ENCODE peak calls at places on chromosomes 1 and 21, in four cellular contexts. B, X, R and A are unnamed samples.

GRCh38 chr1:47871799-47872353 is 125.3 kb downstream of the TRABD2B start:
- DNase-seq in X (peak), B (no peak), R (peak), A (no peak)

GRCh38 chr1:21868941-21869454 is 56.9 kb downstream of the LDLRAD2 start:
- DNase-seq in R (no peak), B (no peak), X (no peak), A (no peak)

GRCh38 chr1:64982134-64982533 is 15.8 kb upstream of the JAK1 start:
- DNase-seq in R (no peak), B (no peak), X (no peak), A (no peak)

GRCh38 chr1:101025283-101025679 is 303 bp downstream of the DPH5 start:
- DNase-seq in X (no peak), R (peak), B (no peak), A (no peak)

GRCh38 chr1:30997463-30998057 is 68.0 kb downstream of the PUM1 start:
- DNase-seq in X (no peak), B (no peak), R (no peak), A (no peak)

GRCh38 chr1:199490804-199491527 is 536.5 kb upstream of the NR5A2 start:
- DNase-seq in R (peak), X (peak), B (no peak), A (peak)

GRCh38 chr1:106768501-106768900 is 288.0 kb upstream of the PRMT6 start:
- DNase-seq in X (no peak), R (peak), B (no peak), A (peak)

GRCh38 chr1:199122532-199123311 is 483.9 kb downstream of the PTPRC start:
- DNase-seq in R (peak), B (no peak), X (peak), A (peak)

GRCh38 chr1:226763741-226764264 is 24.7 kb upstream of the ITPKB start:
- DNase-seq in B (no peak), R (peak), X (peak), A (peak)

GRCh38 chr1:169339773-169340172 is 27.8 kb downstream of the NME7 start:
- DNase-seq in X (no peak), R (no peak), B (no peak), A (no peak)

GRCh38 chr1:64967381-64967780 is 1.0 kb upstream of the JAK1 start:
- DNase-seq in X (no peak), B (no peak), R (peak), A (no peak)

GRCh38 chr1:201022178-201022823 is 1.2 kb downstream of the KIF21B start:
- DNase-seq in B (no peak), R (no peak), X (no peak), A (no peak)
- H3K4me3 ChIP-seq in B (peak), R (no peak), X (peak), A (peak)

GRCh38 chr1:50667272-50667671 is 244.0 kb upstream of the DMRTA2 start:
- DNase-seq in B (no peak), X (no peak), R (peak), A (peak)
- TF ChIP-seq CTCF in B (no peak), X (no peak), R (no peak), A (no peak)

DNA sequence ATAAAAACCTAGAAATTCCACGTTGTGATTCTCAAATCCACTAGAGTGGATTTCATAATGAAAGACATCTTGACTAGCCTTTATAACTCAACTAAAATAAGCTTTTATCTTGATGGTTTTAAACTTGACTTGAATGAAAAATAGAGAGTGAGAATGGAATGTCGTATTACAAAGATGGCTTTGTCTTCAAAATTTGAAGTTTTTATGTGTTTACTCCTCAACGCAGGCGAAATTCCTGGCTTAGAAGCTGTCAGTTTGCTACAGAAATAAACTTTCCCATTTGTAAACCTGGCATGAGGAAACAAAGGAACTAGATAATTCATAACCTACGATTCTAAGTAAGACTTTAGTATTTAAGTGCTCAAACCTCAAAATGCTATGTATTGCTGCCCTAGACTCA is 90.0 kb upstream of the KRTAP19-8 start:
- DNase-seq in X (no peak), B (no peak), R (no peak), A (peak)
- H3K4me3 ChIP-seq in X (no peak), B (no peak), R (no peak), A (no peak)

GRCh38 chr1:203135636-203136305 is 8.2 kb downstream of the ADORA1 start:
- DNase-seq in X (no peak), B (no peak), R (no peak), A (no peak)

GRCh38 chr1:203133969-203134725 is 6.6 kb downstream of the ADORA1 start:
- DNase-seq in R (no peak), X (peak), B (no peak), A (no peak)

GRCh38 chr1:203137324-203137723 is 9.8 kb downstream of the ADORA1 start:
- DNase-seq in B (no peak), X (no peak), R (no peak), A (no peak)

GRCh38 chr1:203140076-203140475 is 12.6 kb downstream of the ADORA1 start:
- DNase-seq in R (no peak), X (no peak), B (no peak), A (no peak)

DNA sequence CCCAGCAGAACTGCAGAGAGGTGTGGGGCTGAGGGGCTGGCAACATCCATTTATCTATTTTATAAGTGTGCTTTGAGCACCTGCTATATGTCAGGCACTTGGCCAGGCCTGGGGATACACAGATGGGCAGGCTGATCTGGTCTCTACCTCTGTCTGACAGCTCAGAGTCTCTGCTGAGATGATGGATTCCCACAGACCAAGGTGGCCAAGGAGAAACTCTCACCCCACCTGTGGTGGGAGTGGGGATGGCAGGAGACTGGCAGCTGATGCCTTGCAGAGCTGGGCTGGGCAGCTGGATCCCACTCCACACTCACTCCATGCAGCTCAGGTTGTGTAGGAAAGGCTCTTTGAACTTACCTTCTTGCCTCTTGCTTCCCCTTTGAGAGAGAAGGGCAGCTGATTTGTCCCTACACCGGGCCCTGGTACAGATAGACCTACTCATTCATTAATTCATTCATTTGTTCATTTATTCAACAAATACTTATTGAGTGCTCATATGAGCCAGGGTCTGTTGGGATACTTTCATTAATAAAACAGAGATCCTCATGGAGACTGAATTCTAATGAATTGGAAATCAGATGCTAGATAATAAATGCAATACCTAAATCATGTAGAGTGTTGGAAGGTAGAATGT is 9.0 kb downstream of the ADORA1 start:
- DNase-seq in B (no peak), R (no peak), X (no peak), A (no peak)
- TF ChIP-seq CTCF in B (no peak), R (no peak), X (no peak), A (no peak)

DNA sequence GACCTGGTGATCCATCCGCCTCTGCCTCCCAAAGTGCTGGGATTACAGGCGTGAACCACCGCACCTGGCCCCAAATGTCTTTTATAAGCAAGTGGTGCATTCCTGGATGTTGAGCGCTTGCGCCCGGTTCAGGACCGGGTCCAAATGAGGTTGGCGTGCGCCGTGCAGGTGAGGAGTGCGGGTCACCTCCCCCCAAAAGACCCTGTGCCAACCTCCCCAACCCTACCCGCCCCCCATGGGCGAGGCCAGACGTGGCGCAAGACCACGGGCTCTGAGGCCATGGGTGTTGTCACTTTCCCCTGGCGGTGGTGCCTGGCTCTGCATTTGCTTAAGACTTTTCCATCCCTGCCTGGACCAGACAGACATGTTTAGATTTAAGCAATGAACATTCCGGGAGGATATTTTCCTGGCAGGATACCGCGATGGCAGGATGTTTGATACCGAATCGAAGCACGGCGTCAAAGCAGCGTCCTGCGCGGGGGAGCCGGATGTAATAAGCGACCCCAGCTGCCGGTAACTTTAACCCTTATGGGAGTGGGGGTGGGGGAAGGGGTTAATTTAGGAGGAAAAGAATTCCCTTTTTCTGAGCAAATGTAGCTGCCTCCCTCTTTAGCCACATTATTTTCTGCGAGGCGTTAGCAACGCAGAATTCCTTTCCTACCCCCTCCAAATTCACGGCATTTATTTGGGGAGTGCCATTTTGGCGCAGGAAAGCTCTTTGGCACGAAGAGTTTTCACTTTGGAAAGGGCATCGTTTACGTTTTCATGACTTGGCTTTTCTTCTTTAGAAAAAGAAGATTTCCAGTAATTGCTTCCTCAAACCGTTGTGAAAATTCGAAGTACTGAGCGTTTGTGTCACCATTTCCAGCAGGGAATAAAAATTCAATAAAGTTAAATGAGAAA is 27.8 kb upstream of the RNF187 start:
- DNase-seq in B (no peak), R (peak), X (peak), A (peak)
- H3K4me3 ChIP-seq in B (peak), R (peak), X (peak), A (peak)